ENCODE peak calls at places on chromosomes 7 and 10, in six cellular contexts. L, C, Z, P, V and N are unnamed samples.
A peak's percentile ranks its signal among the peaks of the same experiment; 100 is the strongest.

GRCh38 chr7:8629504-8629903 is 196.1 kb downstream of the NXPH1 start:
- DNase-seq in P (no peak), Z (no peak), L (no peak), C (no peak), V (no peak), N (no peak)

GRCh38 chr7:107085180-107085579 is 40.7 kb downstream of the PRKAR2B start:
- DNase-seq in C (no peak), L (no peak), V (no peak), P (no peak), Z (no peak), N (no peak)

GRCh38 chr10:76459016-76459415 is 1027.6 kb downstream of the LRMDA start:
- DNase-seq in Z (no peak), L (no peak), V (no peak), C (no peak), P (no peak), N (no peak)

GRCh38 chr7:96084880-96085551 is 236.9 kb downstream of the SLC25A13 start:
- DNase-seq in Z (peak; percentile 21), C (peak; percentile 85), V (no peak), P (peak; percentile 80), L (peak; percentile 87), N (no peak)

GRCh38 chr7:92820191-92820590 is 16.2 kb downstream of the CDK6 start:
- DNase-seq in V (no peak), P (no peak), Z (no peak), C (no peak), L (no peak), N (no peak)

GRCh38 chr7:138154646-138155045 is 78.4 kb downstream of the AKR1D1 start:
- DNase-seq in Z (no peak), C (no peak), L (no peak), V (no peak), P (no peak), N (no peak)

GRCh38 chr7:130095812-130096211 is 25.5 kb downstream of the KLHDC10 start:
- DNase-seq in C (no peak), V (no peak), Z (peak; percentile 72), P (peak; percentile 45), L (peak; percentile 56), N (no peak)

GRCh38 chr7:155356323-155357105 is 58.8 kb downstream of the INSIG1 start:
- DNase-seq in L (peak; percentile 17), C (peak; percentile 20), V (no peak), P (no peak), Z (peak; percentile 14), N (peak; percentile 10)

GRCh38 chr10:102678842-102679289 is 34.6 kb downstream of the TRIM8 start:
- DNase-seq in L (peak; percentile 58), V (peak; percentile 79), P (peak; percentile 59), C (peak; percentile 48), Z (no peak), N (peak; percentile 87)

GRCh38 chr7:101699399-101699798 is 70.3 kb upstream of the MYL10 start:
- DNase-seq in Z (no peak), C (no peak), V (no peak), L (no peak), P (no peak), N (no peak)

GRCh38 chr7:44313621-44314031 is 11.8 kb downstream of the CAMK2B start:
- DNase-seq in P (no peak), L (no peak), C (no peak), Z (no peak), V (no peak), N (no peak)

GRCh38 chr10:43648392-43649148 is at the start of gene ZNF32:
- DNase-seq in C (peak; percentile 73), V (peak; percentile 89), P (peak; percentile 86), Z (peak; percentile 85), L (peak; percentile 85), N (peak; percentile 93)

DNA sequence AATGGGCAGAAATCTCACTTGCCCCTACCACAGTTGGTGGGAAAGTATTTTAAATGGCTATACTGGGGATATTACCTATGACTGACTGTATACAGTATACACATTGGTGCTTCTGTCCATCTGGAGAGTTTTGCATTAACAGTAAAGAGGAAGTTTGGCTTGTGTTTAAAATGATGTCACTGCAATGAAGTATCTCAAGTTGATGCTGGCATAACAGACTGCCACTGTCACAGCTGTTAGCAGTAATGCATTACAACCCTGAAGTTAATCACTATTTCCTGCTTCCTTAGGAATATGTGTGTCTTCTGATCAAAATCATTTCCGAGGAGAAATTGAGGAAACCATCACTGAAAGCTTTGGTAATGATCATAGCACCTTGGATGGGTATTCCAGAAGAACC is 1.9 kb downstream of the DKK1 start:
- DNase-seq in Z (no peak), L (no peak), P (no peak), C (no peak), V (no peak), N (no peak)
- H3K4me3 ChIP-seq in Z (peak overlapping the region; percentile 97), L (no peak overlapping the region), P (peak overlapping the region; percentile 85), C (peak overlapping the region; percentile 62), V (no peak overlapping the region), N (no peak overlapping the region)

GRCh38 chr7:117870405-117870905 is 2.8 kb downstream of the CTTNBP2 start:
- DNase-seq in C (no peak), Z (no peak), L (no peak), P (no peak), V (no peak), N (no peak)

GRCh38 chr7:117871401-117871777 is 1.9 kb downstream of the CTTNBP2 start:
- DNase-seq in P (no peak), L (no peak), V (no peak), Z (no peak), C (no peak), N (no peak)

GRCh38 chr7:117872565-117873055 is 631 bp downstream of the CTTNBP2 start:
- DNase-seq in L (peak; percentile 11), V (peak; percentile 58), P (no peak), C (no peak), Z (no peak), N (no peak)

GRCh38 chr7:117873056-117873932 is at the start of gene CTTNBP2:
- DNase-seq in C (peak; percentile 30), V (peak; percentile 69), Z (peak; percentile 29), P (peak; percentile 18), L (peak; percentile 66), N (peak; percentile 76)

GRCh38 chr7:117871778-117872538 is 1.3 kb downstream of the CTTNBP2 start:
- DNase-seq in P (no peak), Z (no peak), L (peak; percentile 5), V (peak; percentile 53), C (no peak), N (no peak)
- H3K4me3 ChIP-seq in P (peak overlapping the region; percentile 53), Z (peak overlapping the region; percentile 70), L (peak overlapping the region; percentile 60), V (peak overlapping the region; percentile 81), C (no peak overlapping the region), N (peak overlapping the region; percentile 63)

GRCh38 chr10:70088299-70088698 is 35.7 kb downstream of the MACROH2A2 start:
- DNase-seq in Z (no peak), L (no peak), V (no peak), P (no peak), C (no peak), N (no peak)

GRCh38 chr10:70087641-70088040 is 35.0 kb downstream of the MACROH2A2 start:
- DNase-seq in Z (no peak), C (no peak), V (no peak), L (no peak), P (no peak), N (no peak)

GRCh38 chr10:70078937-70079336 is 26.3 kb downstream of the MACROH2A2 start:
- DNase-seq in V (no peak), C (no peak), P (no peak), Z (no peak), L (no peak), N (no peak)

GRCh38 chr10:70085975-70086613 is 33.4 kb downstream of the MACROH2A2 start:
- DNase-seq in L (no peak), Z (no peak), V (no peak), C (no peak), P (no peak), N (no peak)

GRCh38 chr10:70084189-70084588 is 31.5 kb downstream of the MACROH2A2 start:
- DNase-seq in L (no peak), V (no peak), C (no peak), P (no peak), Z (no peak), N (no peak)
- H3K4me3 ChIP-seq in L (no peak overlapping the region), V (no peak overlapping the region), C (no peak overlapping the region), P (no peak overlapping the region), Z (no peak overlapping the region), N (no peak overlapping the region)

GRCh38 chr10:8326702-8327423 is 272.4 kb downstream of the GATA3 start:
- DNase-seq in P (no peak), V (no peak), Z (no peak), L (no peak), C (no peak), N (no peak)

GRCh38 chr10:8334631-8335030 is 280.1 kb downstream of the GATA3 start:
- DNase-seq in V (no peak), C (no peak), L (no peak), Z (no peak), P (no peak), N (no peak)

GRCh38 chr10:8332730-8333111 is 278.2 kb downstream of the GATA3 start:
- DNase-seq in V (no peak), C (no peak), P (no peak), Z (no peak), L (no peak), N (no peak)

GRCh38 chr10:8331896-8332729 is 277.6 kb downstream of the GATA3 start:
- DNase-seq in Z (no peak), L (peak; percentile 71), P (peak; percentile 68), V (peak; percentile 59), C (peak; percentile 86), N (peak; percentile 70)

DNA sequence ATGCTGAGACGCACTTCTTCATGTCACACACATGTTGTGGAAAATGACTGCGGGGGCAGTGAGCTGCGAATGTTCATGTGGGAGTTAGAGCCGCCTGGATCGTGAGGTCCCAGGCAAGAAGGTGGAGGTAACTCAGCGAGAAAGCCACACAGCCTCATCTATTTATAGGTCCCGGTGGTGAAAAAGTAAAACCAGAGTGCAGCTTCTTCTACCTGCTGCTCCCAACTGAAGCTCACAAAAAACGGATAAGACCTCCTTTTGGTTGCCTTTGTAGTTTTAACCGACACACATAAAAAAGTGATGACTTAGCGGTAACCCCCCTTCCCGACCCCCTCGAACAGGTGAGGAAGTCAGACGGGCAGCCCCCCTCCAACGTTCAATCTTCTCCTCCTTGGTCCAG is 276.9 kb downstream of the GATA3 start:
- DNase-seq in V (no peak), C (no peak), L (no peak), Z (no peak), P (no peak), N (no peak)
- H3K4me3 ChIP-seq in V (no peak overlapping the region), C (no peak overlapping the region), L (no peak overlapping the region), Z (no peak overlapping the region), P (no peak overlapping the region), N (no peak overlapping the region)

DNA sequence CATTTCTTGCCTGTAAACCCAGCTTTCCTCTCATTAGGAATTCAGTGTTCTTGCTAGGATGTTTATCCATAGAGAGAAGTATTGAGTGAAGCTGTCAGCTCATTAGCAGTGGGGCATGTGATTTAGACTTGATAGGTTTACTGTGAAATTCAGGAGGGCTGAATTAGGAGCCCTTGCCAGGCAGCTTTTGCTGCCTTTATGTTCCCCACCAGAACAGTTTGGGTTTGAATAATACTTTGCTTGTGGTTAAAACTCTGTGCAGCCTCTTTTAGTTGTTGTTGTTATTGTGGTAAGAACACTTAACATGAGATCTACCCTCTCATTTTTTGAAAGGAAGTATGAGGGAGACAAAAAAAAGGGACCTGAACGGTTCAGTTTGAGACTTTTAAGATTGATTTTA is 39.6 kb downstream of the LHFPL3 start:
- DNase-seq in P (no peak), V (no peak), Z (no peak), L (no peak), C (no peak), N (no peak)
- H3K4me3 ChIP-seq in P (no peak overlapping the region), V (no peak overlapping the region), Z (no peak overlapping the region), L (no peak overlapping the region), C (no peak overlapping the region), N (no peak overlapping the region)